ENCODE peak calls at places on chromosome 10, in four cellular contexts. T is IMR-90, M is upper lobe of right lung, Q is H7. N is an unnamed sample.

GRCh38 chr10:52383088-52383487 is 69.0 kb downstream of the DKK1 start:
- DNase-seq in M (no peak), T (no peak), Q (no peak), N (no peak)

GRCh38 chr10:84296071-84296981 is 32.1 kb upstream of the CCSER2 start:
- DNase-seq in Q (peak; percentile 26), T (peak; percentile 98), M (no peak), N (peak; percentile 81)

GRCh38 chr10:117860135-117860534 is 186.6 kb downstream of the RAB11FIP2 start:
- DNase-seq in T (no peak), M (no peak), Q (no peak), N (no peak)

GRCh38 chr10:133375357-133376115 is 2.4 kb upstream of the ECHS1 start:
- DNase-seq in Q (no peak), T (no peak), M (no peak), N (no peak)

GRCh38 chr10:89702121-89702480 is 711 bp downstream of the KIF20B start:
- DNase-seq in Q (no peak), M (no peak), T (peak; percentile 5), N (peak; percentile 6)

GRCh38 chr10:79112898-79113431 is 44.2 kb downstream of the ZMIZ1 start:
- DNase-seq in T (peak; percentile 92), M (no peak), Q (peak; percentile 59), N (no peak)

GRCh38 chr10:73992899-73993788 is 4.8 kb upstream of the VCL start:
- DNase-seq in Q (no peak), M (no peak), T (peak; percentile 61), N (no peak)

GRCh38 chr10:102335184-102335583 is 60.3 kb upstream of the NFKB2 start:
- DNase-seq in M (no peak), Q (no peak), T (peak; percentile 15), N (no peak)

GRCh38 chr10:49844775-49845561 is 82.8 kb upstream of the OGDHL start:
- DNase-seq in M (no peak), T (peak; percentile 76), Q (no peak), N (no peak)

GRCh38 chr10:116627386-116627933 is 6.7 kb downstream of the PNLIPRP2 start:
- DNase-seq in Q (peak; percentile 93), T (no peak), M (no peak), N (peak; percentile 83)

GRCh38 chr10:78805176-78805575 is 263.6 kb upstream of the ZMIZ1 start:
- DNase-seq in Q (no peak), T (peak; percentile 99), M (no peak), N (no peak)

GRCh38 chr10:230758-231157 is 95.5 kb downstream of the ZMYND11 start:
- DNase-seq in Q (peak; percentile 23), M (no peak), T (no peak), N (peak; percentile 61)

GRCh38 chr10:22461891-22462290 is 116.6 kb downstream of the SPAG6 start:
- DNase-seq in T (no peak), M (no peak), Q (no peak), N (no peak)

GRCh38 chr10:79241990-79242619 is 105.2 kb upstream of the PPIF start:
- DNase-seq in M (peak; percentile 89), T (peak; percentile 67), Q (peak; percentile 92), N (peak; percentile 60)

GRCh38 chr10:95864906-95865813 is 42.6 kb upstream of the CC2D2B start:
- DNase-seq in M (no peak), Q (peak; percentile 66), T (peak; percentile 86), N (peak; percentile 82)

GRCh38 chr10:11326241-11326640 is 285.2 kb downstream of the USP6NL start:
- DNase-seq in Q (no peak), M (no peak), T (no peak), N (no peak)

GRCh38 chr10:61271127-61271780 is 181.9 kb downstream of the TMEM26 start:
- DNase-seq in T (peak; percentile 84), Q (peak; percentile 3), M (no peak), N (peak; percentile 49)

GRCh38 chr10:84088626-84089025 is 50.7 kb upstream of the GHITM start:
- DNase-seq in M (no peak), T (no peak), Q (no peak), N (no peak)

GRCh38 chr10:127797339-127797738 is 60.4 kb downstream of the FOXI2 start:
- DNase-seq in M (no peak), T (peak; percentile 20), Q (no peak), N (no peak)

GRCh38 chr10:71837085-71837827 is 13.8 kb downstream of the PSAP start:
- DNase-seq in Q (peak; percentile 82), T (no peak), M (no peak), N (peak; percentile 72)

GRCh38 chr10:118835682-118836326 is 81.0 kb upstream of the CACUL1 start:
- DNase-seq in Q (no peak), M (no peak), T (no peak), N (no peak)

DNA sequence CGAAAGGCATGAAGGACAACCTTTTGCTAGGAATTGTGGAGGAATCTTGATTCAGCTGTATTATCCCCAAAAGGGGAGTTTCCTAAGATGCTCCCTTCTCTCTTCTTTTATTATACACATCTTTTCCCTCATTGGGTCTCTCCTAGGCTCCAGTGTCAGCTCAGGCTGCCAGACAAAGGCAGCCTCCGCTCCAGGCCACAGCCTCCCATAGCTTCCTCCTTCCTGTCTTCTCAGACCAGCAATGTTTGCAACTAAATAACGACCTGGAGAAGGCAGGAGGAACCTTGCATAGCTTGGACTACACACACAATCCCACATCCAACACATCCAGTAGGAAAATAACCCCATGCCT is 12.3 kb downstream of the SFXN3 start:
- DNase-seq in T (no peak), M (no peak), Q (no peak), N (no peak)
- H3K4me3 ChIP-seq in T (peak overlapping the region; percentile 41), M (peak overlapping the region; percentile 63), Q (peak overlapping the region; percentile 66), N (peak overlapping the region; percentile 57)

GRCh38 chr10:123146013-123146891 is 1.7 kb upstream of the HMX2 start:
- DNase-seq in Q (peak; percentile 65), T (no peak), M (no peak), N (peak; percentile 43)
- H3K4me3 ChIP-seq in Q (no peak overlapping the region), T (no peak overlapping the region), M (no peak overlapping the region), N (peak overlapping the region; percentile 60)

DNA sequence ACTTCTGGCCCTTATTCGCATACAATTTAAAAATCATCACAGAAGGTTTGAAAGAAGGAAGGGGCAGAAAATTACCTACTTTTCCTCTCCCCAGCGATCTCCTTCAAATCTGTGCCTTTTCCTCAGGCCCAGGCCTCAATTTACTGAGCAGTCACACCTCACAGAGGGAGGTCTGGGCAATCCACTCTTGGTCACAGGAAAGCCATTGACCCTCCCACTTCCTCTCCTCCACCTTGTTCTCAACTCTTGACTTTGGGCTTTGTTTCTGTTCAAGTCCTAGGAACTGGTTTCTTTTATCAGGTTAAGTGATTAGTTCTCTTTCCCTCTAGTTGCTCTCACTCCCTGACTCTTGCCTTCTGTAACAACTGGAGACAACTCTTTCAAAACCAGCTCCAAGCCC is 37.0 kb upstream of the ATRNL1 start:
- DNase-seq in M (no peak), T (no peak), Q (no peak), N (peak; percentile 56)
- H3K4me3 ChIP-seq in M (no peak overlapping the region), T (no peak overlapping the region), Q (no peak overlapping the region), N (no peak overlapping the region)

GRCh38 chr10:123863189-123863580 is 28.4 kb downstream of the CPXM2 start:
- DNase-seq in M (no peak), T (no peak), Q (no peak), N (no peak)

GRCh38 chr10:123863721-123864432 is 27.7 kb downstream of the CPXM2 start:
- DNase-seq in T (no peak), M (no peak), Q (peak; percentile 75), N (peak; percentile 30)

GRCh38 chr10:123865880-123866279 is 25.7 kb downstream of the CPXM2 start:
- DNase-seq in M (no peak), Q (no peak), T (no peak), N (no peak)

GRCh38 chr10:123864923-123865322 is 26.7 kb downstream of the CPXM2 start:
- DNase-seq in Q (no peak), T (no peak), M (no peak), N (no peak)

GRCh38 chr10:123865350-123865749 is 26.3 kb downstream of the CPXM2 start:
- DNase-seq in Q (no peak), M (no peak), T (no peak), N (no peak)
- H3K4me3 ChIP-seq in Q (no peak overlapping the region), M (no peak overlapping the region), T (no peak overlapping the region), N (no peak overlapping the region)

GRCh38 chr10:100349087-100349486 is 2.1 kb downstream of the SCD start:
- DNase-seq in T (no peak), Q (no peak), M (no peak), N (no peak)
- H3K4me3 ChIP-seq in T (no peak overlapping the region), Q (peak overlapping the region; percentile 95), M (peak overlapping the region; percentile 72), N (peak overlapping the region; percentile 100)

GRCh38 chr10:48636231-48636630 is 31.4 kb upstream of the ARHGAP22 start:
- DNase-seq in T (no peak), Q (no peak), M (no peak), N (no peak)

GRCh38 chr10:48636901-48637300 is 32.0 kb upstream of the ARHGAP22 start:
- DNase-seq in M (no peak), T (no peak), Q (no peak), N (no peak)

GRCh38 chr10:48638158-48638557 is 33.3 kb upstream of the ARHGAP22 start:
- DNase-seq in Q (no peak), M (no peak), T (no peak), N (no peak)

GRCh38 chr10:48639646-48640045 is 34.8 kb upstream of the ARHGAP22 start:
- DNase-seq in T (no peak), M (no peak), Q (no peak), N (no peak)

GRCh38 chr10:48638739-48639527 is 34.1 kb upstream of the ARHGAP22 start:
- DNase-seq in M (no peak), T (no peak), Q (no peak), N (no peak)
- H3K4me3 ChIP-seq in M (no peak overlapping the region), T (no peak overlapping the region), Q (no peak overlapping the region), N (no peak overlapping the region)

GRCh38 chr10:17212802-17213204 is 11.3 kb upstream of the TRDMT1 start:
- DNase-seq in Q (no peak), T (no peak), M (no peak), N (no peak)

GRCh38 chr10:17213646-17214349 is 12.3 kb upstream of the TRDMT1 start:
- DNase-seq in M (no peak), Q (no peak), T (peak; percentile 83), N (no peak)

GRCh38 chr10:17209931-17210330 is 8.5 kb upstream of the TRDMT1 start:
- DNase-seq in M (no peak), Q (no peak), T (peak; percentile 33), N (no peak)

GRCh38 chr10:17209302-17209701 is 7.8 kb upstream of the TRDMT1 start:
- DNase-seq in M (no peak), Q (no peak), T (no peak), N (no peak)

GRCh38 chr10:17210361-17210760 is 8.9 kb upstream of the TRDMT1 start:
- DNase-seq in Q (no peak), T (peak; percentile 44), M (no peak), N (no peak)
- H3K4me3 ChIP-seq in Q (no peak overlapping the region), T (no peak overlapping the region), M (no peak overlapping the region), N (no peak overlapping the region)

DNA sequence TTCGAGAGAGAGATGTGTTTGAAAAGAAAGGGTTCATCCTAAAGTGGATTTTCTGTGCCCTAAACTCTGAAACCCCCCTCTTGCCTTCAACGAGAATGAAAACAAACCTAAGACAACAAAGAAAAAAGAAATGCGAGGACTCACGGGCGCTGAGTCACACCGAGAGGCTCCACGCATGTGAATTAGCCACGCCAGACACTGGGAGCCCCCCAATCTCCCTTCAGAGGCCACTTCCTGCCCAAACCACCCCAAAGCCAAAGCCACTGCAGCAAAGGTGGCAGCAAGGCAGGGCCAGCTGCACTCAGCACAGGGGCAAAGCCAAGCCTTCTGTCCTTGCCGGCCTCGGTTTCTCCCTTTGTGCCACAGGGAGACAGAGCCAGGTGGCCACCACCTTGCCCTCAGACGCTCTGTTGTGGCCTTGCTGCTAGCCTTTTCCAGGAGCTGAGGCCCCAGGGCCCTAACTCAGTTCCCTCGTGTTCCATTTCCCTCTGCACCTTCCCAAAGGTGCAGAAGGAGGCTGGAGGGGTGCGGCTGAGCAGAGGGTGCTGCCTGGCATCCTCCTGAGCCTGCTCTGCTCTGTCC is 93.3 kb downstream of the FAM53B start:
- DNase-seq in Q (peak; percentile 76), T (no peak), M (no peak), N (peak; percentile 47)
- H3K4me3 ChIP-seq in Q (no peak overlapping the region), T (no peak overlapping the region), M (no peak overlapping the region), N (no peak overlapping the region)